ENCODE peak calls at places on chromosomes 16 and 17, in six cellular contexts. S, N, P, B, A and C are unnamed samples.
A peak's percentile ranks its signal among the peaks of the same experiment; 100 is the strongest.

GRCh38 chr17:54172654-54173316 is 350.1 kb downstream of the KIF2B start:
- DNase-seq in S (peak; percentile 31), N (peak; percentile 50), A (peak; percentile 3), B (peak; percentile 13), P (no peak), C (no peak)

GRCh38 chr17:18978050-18978449 is 26.1 kb downstream of the SLC5A10 start:
- DNase-seq in S (no peak), A (no peak), B (no peak), N (no peak), P (no peak), C (no peak)

GRCh38 chr17:82957961-82958491 is 118.2 kb upstream of the ZNF750 start:
- DNase-seq in S (no peak), N (no peak), P (peak; percentile 48), A (no peak), B (no peak), C (peak; percentile 67)

GRCh38 chr17:77151236-77151635 is 10.5 kb downstream of the SEC14L1 start:
- DNase-seq in N (no peak), P (no peak), B (no peak), S (no peak), A (no peak), C (no peak)

GRCh38 chr16:20327444-20328041 is at the start of gene GP2:
- DNase-seq in B (no peak), A (no peak), P (no peak), N (no peak), S (no peak), C (no peak)

GRCh38 chr17:16473286-16474011 is 18.5 kb downstream of the LRRC75A start:
- DNase-seq in S (no peak), A (no peak), B (no peak), N (no peak), P (no peak), C (no peak)

GRCh38 chr17:20914658-20915057 is 128.2 kb downstream of the USP22 start:
- DNase-seq in N (no peak), A (no peak), B (no peak), S (no peak), P (no peak), C (no peak)

GRCh38 chr17:41705271-41705991 is 6.7 kb upstream of the GAST start:
- DNase-seq in B (no peak), P (no peak), A (no peak), S (peak; percentile 21), N (no peak), C (no peak)

GRCh38 chr16:3274490-3274889 is 8.8 kb upstream of the ZNF263 start:
- DNase-seq in A (peak; percentile 60), P (no peak), N (no peak), S (no peak), B (no peak), C (no peak)

GRCh38 chr16:10940501-10941079 is 1.7 kb downstream of the DEXI start:
- DNase-seq in S (no peak), B (no peak), P (peak; percentile 67), A (peak; percentile 33), N (no peak), C (no peak)

GRCh38 chr17:77332981-77333685 is 192.4 kb downstream of the SEC14L1 start:
- DNase-seq in N (no peak), A (peak; percentile 63), B (no peak), S (no peak), P (no peak), C (peak; percentile 21)

GRCh38 chr16:80274576-80275191 is 266.1 kb upstream of the DYNLRB2 start:
- DNase-seq in A (no peak), S (no peak), B (peak; percentile 25), P (no peak), N (no peak), C (no peak)

GRCh38 chr16:72349719-72350118 is 177.8 kb upstream of the PMFBP1 start:
- DNase-seq in B (no peak), N (no peak), P (no peak), A (no peak), S (no peak), C (no peak)

GRCh38 chr17:82972836-82973372 is 106.5 kb upstream of the METRNL start:
- DNase-seq in S (no peak), P (no peak), A (no peak), B (no peak), N (no peak), C (no peak)

GRCh38 chr17:5584971-5585794 is 874 bp upstream of the NLRP1 start:
- DNase-seq in N (no peak), B (no peak), A (no peak), S (no peak), P (no peak), C (no peak)

GRCh38 chr17:68238894-68239293 is 8.9 kb upstream of the AMZ2 start:
- DNase-seq in A (peak; percentile 63), B (no peak), N (no peak), P (no peak), S (no peak), C (no peak)

GRCh38 chr16:79850348-79850747 is 249.8 kb upstream of the MAF start:
- DNase-seq in A (no peak), P (no peak), N (no peak), B (no peak), S (no peak), C (no peak)

GRCh38 chr16:89000207-89000959 is 23.4 kb upstream of the CBFA2T3 start:
- DNase-seq in P (peak; percentile 36), B (no peak), A (no peak), S (no peak), N (no peak), C (no peak)

GRCh38 chr16:87318158-87318644 is 1.0 kb upstream of the C16orf95 start:
- DNase-seq in N (peak; percentile 23), A (peak; percentile 13), P (peak; percentile 55), B (no peak), S (no peak), C (no peak)

GRCh38 chr17:79981661-79982101 is 54.0 kb downstream of the TBC1D16 start:
- DNase-seq in A (no peak), S (no peak), N (no peak), P (no peak), B (no peak), C (peak; percentile 68)

GRCh38 chr17:62665599-62665998 is 38.1 kb downstream of the MRC2 start:
- DNase-seq in S (no peak), A (no peak), B (no peak), N (no peak), P (no peak), C (no peak)

GRCh38 chr16:19881028-19881427 is 3.6 kb downstream of the GPRC5B start:
- DNase-seq in B (no peak), P (no peak), S (no peak), A (no peak), N (no peak), C (no peak)

GRCh38 chr16:2425008-2425518 is 4.2 kb upstream of the CCNF start:
- DNase-seq in S (no peak), P (no peak), N (no peak), A (no peak), B (no peak), C (no peak)

DNA sequence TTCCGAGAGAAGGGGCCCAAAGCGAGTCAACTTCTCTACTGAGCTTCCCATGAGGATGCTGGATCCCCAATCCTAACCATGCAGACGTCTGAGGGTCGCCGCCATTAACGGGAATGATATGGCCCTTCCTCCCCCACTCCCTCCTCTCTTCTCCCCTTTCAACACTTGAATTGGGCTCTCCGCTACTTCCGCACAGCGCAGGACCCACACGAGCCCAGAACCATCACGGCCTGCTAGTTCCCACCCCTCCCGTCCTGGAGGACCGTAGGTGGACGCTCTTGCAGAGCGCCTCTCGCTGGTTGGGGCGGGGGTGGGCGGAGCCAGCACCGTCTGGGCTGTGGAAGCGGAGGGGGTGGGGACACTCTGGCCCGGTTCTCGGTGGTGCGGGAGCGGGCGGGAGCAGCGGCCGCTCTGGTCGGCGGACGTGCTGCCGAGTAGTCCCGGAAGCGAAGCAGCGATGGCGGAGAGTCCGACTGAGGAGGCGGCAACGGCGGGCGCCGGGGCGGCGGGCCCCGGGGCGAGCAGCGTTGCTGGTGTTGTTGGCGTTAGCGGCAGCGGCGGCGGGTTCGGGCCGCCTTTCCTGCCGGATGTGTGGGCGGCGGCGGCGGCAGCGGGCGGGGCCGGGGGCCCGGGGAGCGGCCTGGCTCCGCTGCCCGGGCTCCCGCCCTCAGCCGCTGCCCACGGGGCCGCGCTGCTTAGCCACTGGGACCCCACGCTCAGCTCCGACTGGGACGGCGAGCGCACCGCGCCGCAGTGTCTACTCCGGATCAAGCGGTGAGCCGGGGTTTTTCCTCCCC is at the start of gene UBE2Z:
- DNase-seq in A (peak; percentile 95), P (peak; percentile 97), B (peak; percentile 91), S (peak; percentile 66), N (peak; percentile 97), C (no peak)
- TF ChIP-seq CTCF in A (peak; percentile 62), P (no peak), B (no peak), S (no peak), N (peak; percentile 45), C (peak; percentile 66)

DNA sequence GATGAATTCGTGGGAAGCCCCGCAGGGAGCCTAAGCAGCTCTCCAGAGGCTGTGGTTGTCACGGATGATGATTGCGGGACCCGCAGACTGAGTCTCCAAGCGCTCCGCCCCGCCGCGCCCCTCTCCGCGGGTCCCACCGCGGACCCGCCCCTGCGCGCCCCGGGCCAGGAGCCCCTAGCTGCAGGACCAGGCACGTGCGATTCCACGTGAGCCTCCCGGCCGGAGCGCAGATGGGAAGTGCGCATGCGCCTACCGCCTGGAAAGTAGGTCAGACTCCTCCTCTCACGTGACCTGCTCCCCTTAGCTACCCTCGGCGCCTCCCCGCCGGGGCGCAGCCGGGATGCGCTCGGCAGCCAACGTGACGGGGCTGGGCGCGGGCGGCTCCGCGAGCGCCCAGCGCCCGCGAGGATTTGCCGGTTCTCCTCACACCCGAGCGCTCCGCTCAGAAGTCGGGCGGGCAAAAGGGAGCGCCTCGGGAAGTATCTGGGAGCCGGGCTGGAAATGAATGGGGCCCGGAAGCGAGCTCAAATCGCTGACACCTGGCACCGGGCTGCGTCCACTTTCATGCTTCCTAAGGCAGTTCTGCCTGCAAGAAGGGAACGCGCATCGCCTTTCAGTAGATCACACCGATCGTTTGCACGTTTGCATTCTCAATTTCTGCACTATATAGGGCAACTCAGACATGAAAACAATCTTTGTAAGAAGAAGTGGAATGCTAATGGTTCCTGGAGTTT is 26.4 kb upstream of the HLF start:
- DNase-seq in P (peak; percentile 97), B (peak; percentile 94), A (no peak), S (peak; percentile 88), N (peak; percentile 99), C (peak; percentile 95)
- TF ChIP-seq CTCF in P (no peak), B (no peak), A (no peak), S (no peak), N (no peak), C (no peak)

GRCh38 chr17:7711356-7711755 is 6.2 kb upstream of the DNAH2 start:
- DNase-seq in B (no peak), A (peak; percentile 34), N (peak; percentile 3), P (no peak), S (no peak), C (peak; percentile 40)
- TF ChIP-seq CTCF in B (peak; percentile 37), A (peak; percentile 65), N (no peak), P (no peak), S (peak; percentile 45), C (peak; percentile 27)

DNA sequence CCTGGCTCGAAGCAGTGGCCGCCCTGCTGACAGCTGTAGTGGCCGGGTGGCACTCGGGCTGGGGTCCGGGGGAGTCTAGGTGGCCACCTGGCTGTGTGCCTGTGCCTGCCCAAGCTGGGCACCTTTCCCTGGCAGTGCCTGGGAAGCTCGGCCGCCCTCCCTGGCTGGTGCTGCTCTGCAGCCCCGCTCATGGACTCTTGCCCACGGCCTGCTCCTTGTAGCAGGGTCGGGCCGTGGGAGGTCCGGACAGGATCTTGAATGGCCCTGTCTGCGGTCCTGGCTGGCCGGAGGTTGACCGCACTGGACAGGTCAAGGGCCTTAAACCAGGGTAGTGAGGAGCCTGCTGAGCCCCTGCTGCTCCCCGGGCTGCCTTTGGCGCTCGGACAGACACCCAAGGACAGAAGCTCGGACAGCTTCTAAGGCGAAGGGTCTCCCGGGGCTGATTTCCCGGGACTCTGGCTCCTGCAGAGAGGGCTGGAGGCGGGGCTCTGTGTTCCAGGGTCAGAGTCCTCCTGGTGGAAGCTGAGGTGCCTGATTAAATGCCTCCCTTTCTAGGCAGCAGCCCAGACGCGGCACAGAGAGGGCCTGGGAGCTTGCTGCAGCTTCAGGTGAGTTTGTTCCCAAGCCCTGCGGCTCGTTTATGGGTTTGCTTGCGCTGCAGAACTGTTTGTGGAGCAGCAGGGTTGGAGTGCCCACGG is 6.0 kb downstream of the CAPN15 start:
- DNase-seq in N (peak; percentile 86), P (no peak), S (no peak), B (peak; percentile 58), A (no peak), C (no peak)
- TF ChIP-seq CTCF in N (no peak), P (no peak), S (no peak), B (no peak), A (no peak), C (no peak)